ENCODE peak calls at places on chromosomes 5 and 9, in eight cellular contexts. F is DMS153; L is T47D; C is activated CD4-positive, alpha-beta T cell treated with anti-CD3 and anti-CD28 coated beads, Interleukin-2, amount 50 U/mL, for 4 hours; I is activated naive CD4-positive, alpha-beta T cell treated with anti-CD3 and anti-CD28 coated beads, Interleukin-2, amount 50 U/mL, for 16 hours; T is SJSA1; H is EH; W is foreskin fibroblast. Y is an unnamed sample.

GRCh38 chr5:27462936-27463335 is 424.6 kb upstream of the CDH9 start:
- DNase-seq in F (no peak), L (no peak), C (no peak), I (no peak), T (no peak), H (no peak), W (no peak), Y (no peak)

GRCh38 chr5:161481922-161482321 is 64.6 kb downstream of the GABRB2 start:
- DNase-seq in F (no peak), L (no peak), C (no peak), I (no peak), T (no peak), H (no peak), W (no peak), Y (no peak)

GRCh38 chr9:133943781-133944745 is 48.1 kb downstream of the VAV2 start:
- DNase-seq in F (no peak), L (no peak), C (no peak), I (no peak), T (no peak), H (no peak), W (no peak), Y (no peak)

GRCh38 chr5:131209506-131210191 is 38.9 kb downstream of the LYRM7 start:
- DNase-seq in F (no peak), L (no peak), C (peak; percentile 31), I (peak; percentile 47), T (no peak), H (no peak), W (no peak), Y (peak; percentile 21)

GRCh38 chr9:127349483-127350127 is 47.4 kb upstream of the SLC2A8 start:
- DNase-seq in F (peak; percentile 22), L (no peak), C (no peak), I (no peak), T (no peak), H (no peak), W (no peak), Y (no peak)

GRCh38 chr5:7983433-7983832 is 114.5 kb downstream of the MTRR start:
- DNase-seq in F (no peak), L (no peak), C (no peak), I (no peak), T (no peak), H (no peak), W (no peak), Y (no peak)

GRCh38 chr9:137407590-137408300 is 15.2 kb downstream of the EXD3 start:
- DNase-seq in F (no peak), L (no peak), C (no peak), I (no peak), T (no peak), H (no peak), W (peak; percentile 41), Y (no peak)

GRCh38 chr5:139426222-139426885 is 13.0 kb downstream of the DNAJC18 start:
- DNase-seq in F (no peak), L (no peak), C (no peak), I (no peak), T (no peak), H (peak; percentile 97), W (peak; percentile 81), Y (no peak)

GRCh38 chr5:156208271-156208670 is 118.7 kb upstream of the SGCD start:
- DNase-seq in F (no peak), L (no peak), C (no peak), I (no peak), T (no peak), H (peak; percentile 1), W (peak; percentile 25), Y (no peak)

Y was measured in stimulated activated naive CD4-positive, alpha-beta T cell treated with Interleukin-2 at 50 U/mL for 16 hours.